ENCODE peak calls at places on chromosome 1, in four cellular contexts. Y, I, W and H are unnamed samples.
A peak's percentile ranks its signal among the peaks of the same experiment; 100 is the strongest.

GRCh38 chr1:20321573-20321972 is 30.9 kb downstream of the VWA5B1 start:
- DNase-seq in Y (no peak), I (no peak), W (no peak), H (no peak)

GRCh38 chr1:61626820-61627219 is 98.1 kb downstream of the TM2D1 start:
- DNase-seq in Y (no peak), I (no peak), W (no peak), H (no peak)

GRCh38 chr1:23639460-23639859 is 52.1 kb upstream of the RPL11 start:
- DNase-seq in Y (no peak), I (no peak), W (no peak), H (no peak)

GRCh38 chr1:198416276-198416675 is 124.2 kb downstream of the ATP6V1G3 start:
- DNase-seq in Y (no peak), I (no peak), W (no peak), H (no peak)

GRCh38 chr1:10901091-10901893 is 104.8 kb upstream of the CASZ1 start:
- DNase-seq in Y (no peak), I (no peak), W (no peak), H (no peak)

GRCh38 chr1:22952694-22953391 is 19.8 kb downstream of the LACTBL1 start:
- DNase-seq in Y (no peak), I (no peak), W (no peak), H (no peak)

GRCh38 chr1:99527078-99527477 is 118.8 kb upstream of the PALMD start:
- DNase-seq in Y (no peak), I (no peak), W (no peak), H (no peak)

GRCh38 chr1:161390559-161390858 is 22.8 kb upstream of the CFAP126 start:
- DNase-seq in Y (peak; percentile 22), I (no peak), W (no peak), H (no peak)

GRCh38 chr1:197841828-197842573 is 60.4 kb upstream of the C1orf53 start:
- DNase-seq in Y (no peak), I (no peak), W (no peak), H (no peak)

GRCh38 chr1:203548917-203549708 is 55.2 kb downstream of the OPTC start:
- DNase-seq in Y (no peak), I (no peak), W (no peak), H (no peak)

GRCh38 chr1:179228783-179229213 is 679 bp downstream of the ABL2 start:
- DNase-seq in Y (no peak), I (peak; percentile 31), W (no peak), H (no peak)

GRCh38 chr1:87980494-87980893 is 651.8 kb downstream of the LMO4 start:
- DNase-seq in Y (no peak), I (no peak), W (no peak), H (no peak)

GRCh38 chr1:3795453-3796214 is 664 bp downstream of the LRRC47 start:
- DNase-seq in Y (no peak), I (no peak), W (no peak), H (no peak)